ENCODE peak calls at places on chromosomes 7 and 10, in five cellular contexts. P is mesendoderm, Z is neural crest cell, C is NCI-H1436, D is DMS153. O is an unnamed sample.

GRCh38 chr7:26526288-26526587 is 234.6 kb downstream of the SNX10 start:
- DNase-seq in D (no peak), P (no peak), Z (no peak), C (no peak), O (no peak)

GRCh38 chr10:132456881-132457280 is 59.9 kb downstream of the PWWP2B start:
- DNase-seq in P (no peak), Z (no peak), D (no peak), C (no peak), O (no peak)

GRCh38 chr7:1940402-1940786 is 270.3 kb downstream of the ELFN1 start:
- DNase-seq in Z (no peak), D (no peak), P (no peak), C (no peak), O (no peak)

GRCh38 chr10:74081192-74081803 is 69.3 kb downstream of the AP3M1 start:
- DNase-seq in D (peak; percentile 36), P (peak; percentile 78), C (peak; percentile 21), Z (peak; percentile 47), O (peak; percentile 18)

GRCh38 chr7:124101173-124101768 is 68.4 kb upstream of the TMEM229A start:
- DNase-seq in D (no peak), Z (peak; percentile 26), P (peak; percentile 34), C (no peak), O (peak; percentile 8)

GRCh38 chr7:64951250-64951848 is 39.5 kb downstream of the ZNF117 start:
- DNase-seq in P (peak; percentile 39), C (peak; percentile 4), D (no peak), Z (no peak), O (peak; percentile 48)

GRCh38 chr7:112298543-112299100 is 92.1 kb downstream of the ZNF277 start:
- DNase-seq in C (no peak), D (no peak), Z (no peak), P (peak; percentile 10), O (no peak)

GRCh38 chr7:116227678-116228239 is 17.4 kb downstream of the TES start:
- DNase-seq in D (no peak), P (no peak), Z (no peak), C (no peak), O (no peak)

GRCh38 chr10:58943234-58943633 is 233.2 kb upstream of the PHYHIPL start:
- DNase-seq in D (no peak), C (no peak), Z (no peak), P (no peak), O (no peak)

GRCh38 chr10:99714446-99714845 is 17.5 kb downstream of the COX15 start:
- DNase-seq in Z (no peak), C (no peak), P (no peak), D (no peak), O (no peak)

GRCh38 chr7:96183163-96183562 is 138.7 kb downstream of the SLC25A13 start:
- DNase-seq in P (no peak), Z (no peak), C (no peak), D (no peak), O (no peak)

GRCh38 chr7:55109384-55110167 is 90.8 kb downstream of the EGFR start:
- DNase-seq in D (no peak), C (no peak), P (peak; percentile 18), Z (no peak), O (no peak)

GRCh38 chr7:104137511-104137910 is 70.3 kb downstream of the ORC5 start:
- DNase-seq in Z (no peak), D (no peak), P (no peak), C (no peak), O (no peak)

GRCh38 chr10:122849900-122850605 is 4.4 kb upstream of the CUZD1 start:
- DNase-seq in C (no peak), D (no peak), Z (no peak), P (no peak), O (no peak)

GRCh38 chr7:93943816-93944540 is 22.4 kb downstream of the GNG11 start:
- DNase-seq in Z (no peak), D (no peak), C (no peak), P (no peak), O (no peak)

GRCh38 chr7:150481207-150481920 is 30.9 kb downstream of the GIMAP8 start:
- DNase-seq in Z (no peak), D (no peak), P (no peak), C (no peak), O (no peak)

GRCh38 chr10:123997486-123998196 is 95.8 kb downstream of the CHST15 start:
- DNase-seq in P (no peak), C (no peak), D (no peak), Z (no peak), O (no peak)

GRCh38 chr10:83607959-83608745 is 531.2 kb upstream of the GHITM start:
- DNase-seq in P (no peak), D (no peak), Z (no peak), C (no peak), O (no peak)

GRCh38 chr10:70936111-70936510 is 47.7 kb upstream of the PCBD1 start:
- DNase-seq in P (no peak), D (no peak), C (no peak), Z (no peak), O (no peak)

GRCh38 chr7:108461855-108462254 is 5.6 kb upstream of the NRCAM start:
- DNase-seq in C (no peak), Z (no peak), D (no peak), P (no peak), O (no peak)

GRCh38 chr7:139232893-139233292 is 1.9 kb downstream of the UBN2 start:
- DNase-seq in Z (no peak), C (no peak), D (no peak), P (no peak), O (no peak)

GRCh38 chr10:71344916-71345557 is 26.0 kb downstream of the SLC29A3 start:
- DNase-seq in D (no peak), C (no peak), P (no peak), Z (no peak), O (no peak)

GRCh38 chr10:126561499-126562208 is 108.8 kb downstream of the C10orf90 start:
- DNase-seq in P (peak; percentile 95), D (no peak), Z (peak; percentile 17), C (no peak), O (no peak)

GRCh38 chr7:5679741-5680473 is 101.6 kb downstream of the RNF216 start:
- DNase-seq in C (no peak), Z (no peak), D (no peak), P (no peak), O (no peak)

GRCh38 chr10:15211464-15211979 is 43.0 kb upstream of the NMT2 start:
- DNase-seq in C (no peak), D (no peak), P (no peak), Z (no peak), O (no peak)

GRCh38 chr7:100503350-100503735 is 19.6 kb downstream of the NYAP1 start:
- DNase-seq in Z (no peak), D (no peak), P (peak; percentile 16), C (no peak), O (no peak)

GRCh38 chr10:130398090-130398994 is 262.2 kb downstream of the GLRX3 start:
- DNase-seq in C (no peak), P (no peak), Z (no peak), D (no peak), O (no peak)

GRCh38 chr7:81725496-81726117 is 44.2 kb downstream of the HGF start:
- DNase-seq in P (peak; percentile 68), Z (no peak), C (no peak), D (no peak), O (no peak)

GRCh38 chr7:35728412-35729060 is 33.6 kb upstream of the HERPUD2 start:
- DNase-seq in C (no peak), Z (no peak), D (no peak), P (no peak), O (no peak)

GRCh38 chr7:155753446-155753965 is 58.8 kb downstream of the SHH start:
- DNase-seq in Z (no peak), P (no peak), C (no peak), D (no peak), O (no peak)

GRCh38 chr7:147894271-147894670 is 696.3 kb upstream of the C7orf33 start:
- DNase-seq in D (peak; percentile 59), Z (no peak), C (peak; percentile 1), P (peak; percentile 78), O (no peak)

GRCh38 chr7:57205000-57205399 is 72.8 kb upstream of the ZNF479 start:
- DNase-seq in D (no peak), Z (no peak), P (no peak), C (no peak), O (no peak)

GRCh38 chr10:95462740-95463667 is 98.2 kb downstream of the SORBS1 start:
- DNase-seq in Z (no peak), D (no peak), C (no peak), P (no peak), O (no peak)

GRCh38 chr7:153518201-153518984 is 533.8 kb upstream of the DPP6 start:
- DNase-seq in C (no peak), Z (no peak), P (peak; percentile 26), D (no peak), O (no peak)

GRCh38 chr7:96169439-96169838 is 152.5 kb downstream of the SLC25A13 start:
- DNase-seq in P (no peak), C (no peak), Z (no peak), D (no peak), O (no peak)

GRCh38 chr7:73831656-73832579 is 1.1 kb downstream of the CLDN4 start:
- DNase-seq in P (peak; percentile 93), C (peak; percentile 70), D (peak; percentile 86), Z (no peak), O (peak; percentile 89)

GRCh38 chr7:143934526-143935340 is at the start of gene OR2F2:
- DNase-seq in Z (no peak), P (no peak), C (no peak), D (no peak), O (no peak)

GRCh38 chr7:27130540-27131389 is at the start of gene HOXA4:
- DNase-seq in C (peak; percentile 74), P (peak; percentile 86), D (no peak), Z (peak; percentile 64), O (peak; percentile 86)

O was measured in NCI-H748 treated with DMSO at 0.1 percent for 48 hours.